ENCODE peak calls at places on chromosomes 16 and 17, in five cellular contexts. One of them, this sample, is unnamed.

GRCh38 chr16:57091990-57092785 is at the start of gene CPNE2:
- DNase-seq in right lobe of liver: peak; percentile 83
- DNase-seq in SK-N-SH: peak; percentile 95
- DNase-seq in RWPE2: no peak
- DNase-seq in thoracic aorta: no peak
- DNase-seq in this sample: no peak

GRCh38 chr17:56982312-56982711 is 4.4 kb downstream of the SCPEP1 start:
- DNase-seq in right lobe of liver: no peak
- DNase-seq in RWPE2: no peak
- DNase-seq in thoracic aorta: no peak
- DNase-seq in SK-N-SH: no peak
- DNase-seq in this sample: no peak

GRCh38 chr16:47705268-47705667 is 244.1 kb downstream of the PHKB start:
- DNase-seq in RWPE2: no peak
- DNase-seq in SK-N-SH: no peak
- DNase-seq in right lobe of liver: no peak
- DNase-seq in thoracic aorta: no peak
- DNase-seq in this sample: no peak

GRCh38 chr17:30117548-30118155 is 1.0 kb downstream of the NSRP1 start:
- DNase-seq in right lobe of liver: no peak
- DNase-seq in SK-N-SH: no peak
- DNase-seq in RWPE2: no peak
- DNase-seq in thoracic aorta: no peak
- DNase-seq in this sample: no peak

GRCh38 chr16:79891458-79891857 is 290.9 kb upstream of the MAF start:
- DNase-seq in RWPE2: no peak
- DNase-seq in SK-N-SH: no peak
- DNase-seq in right lobe of liver: no peak
- DNase-seq in thoracic aorta: no peak
- DNase-seq in this sample: no peak

GRCh38 chr17:78895322-78895721 is 7.7 kb downstream of the CEP295NL start:
- DNase-seq in right lobe of liver: no peak
- DNase-seq in RWPE2: no peak
- DNase-seq in SK-N-SH: no peak
- DNase-seq in thoracic aorta: no peak
- DNase-seq in this sample: no peak

GRCh38 chr17:27475070-27475673 is 18.9 kb downstream of the KSR1 start:
- DNase-seq in right lobe of liver: no peak
- DNase-seq in RWPE2: no peak
- DNase-seq in thoracic aorta: no peak
- DNase-seq in SK-N-SH: no peak
- DNase-seq in this sample: no peak

GRCh38 chr17:9987779-9988585 is 82.9 kb upstream of the RCVRN start:
- DNase-seq in RWPE2: no peak
- DNase-seq in SK-N-SH: peak; percentile 58
- DNase-seq in thoracic aorta: no peak
- DNase-seq in right lobe of liver: no peak
- DNase-seq in this sample: no peak

GRCh38 chr16:8972843-8973586 is 9.3 kb upstream of the USP7 start:
- DNase-seq in SK-N-SH: no peak
- DNase-seq in right lobe of liver: no peak
- DNase-seq in RWPE2: no peak
- DNase-seq in thoracic aorta: no peak
- DNase-seq in this sample: no peak

GRCh38 chr16:2019500-2019899 is at the start of gene NPW:
- DNase-seq in SK-N-SH: peak; percentile 68
- DNase-seq in right lobe of liver: peak; percentile 45
- DNase-seq in thoracic aorta: no peak
- DNase-seq in RWPE2: no peak
- DNase-seq in this sample: no peak

GRCh38 chr17:50150354-50151040 is at the start of gene PPP1R9B:
- DNase-seq in thoracic aorta: no peak
- DNase-seq in SK-N-SH: peak; percentile 62
- DNase-seq in right lobe of liver: no peak
- DNase-seq in RWPE2: no peak
- DNase-seq in this sample: no peak

GRCh38 chr17:72120878-72121163 is at the start of gene SOX9:
- DNase-seq in RWPE2: peak; percentile 97
- DNase-seq in SK-N-SH: peak; percentile 95
- DNase-seq in thoracic aorta: no peak
- DNase-seq in right lobe of liver: peak; percentile 82
- DNase-seq in this sample: peak; percentile 93

GRCh38 chr16:11614587-11615175 is 28.0 kb upstream of the LITAF start:
- DNase-seq in SK-N-SH: no peak
- DNase-seq in thoracic aorta: no peak
- DNase-seq in RWPE2: no peak
- DNase-seq in right lobe of liver: no peak
- DNase-seq in this sample: no peak

GRCh38 chr16:13733561-13733960 is 186.4 kb upstream of the ERCC4 start:
- DNase-seq in right lobe of liver: no peak
- DNase-seq in SK-N-SH: no peak
- DNase-seq in RWPE2: no peak
- DNase-seq in thoracic aorta: no peak
- DNase-seq in this sample: no peak

GRCh38 chr16:6362321-6362720 is 970.3 kb upstream of the RBFOX1 start:
- DNase-seq in SK-N-SH: no peak
- DNase-seq in right lobe of liver: no peak
- DNase-seq in thoracic aorta: no peak
- DNase-seq in RWPE2: no peak
- DNase-seq in this sample: no peak

GRCh38 chr16:12097523-12098428 is 121.2 kb downstream of the SNX29 start:
- DNase-seq in right lobe of liver: peak; percentile 48
- DNase-seq in SK-N-SH: no peak
- DNase-seq in thoracic aorta: no peak
- DNase-seq in RWPE2: peak; percentile 17
- DNase-seq in this sample: no peak

GRCh38 chr16:66326995-66327513 is 39.4 kb upstream of the CDH5 start:
- DNase-seq in right lobe of liver: peak; percentile 45
- DNase-seq in thoracic aorta: no peak
- DNase-seq in SK-N-SH: no peak
- DNase-seq in RWPE2: no peak
- DNase-seq in this sample: no peak

GRCh38 chr17:60134396-60135159 is 15.2 kb upstream of the CA4 start:
- DNase-seq in SK-N-SH: peak; percentile 69
- DNase-seq in right lobe of liver: no peak
- DNase-seq in thoracic aorta: no peak
- DNase-seq in RWPE2: peak; percentile 21
- DNase-seq in this sample: no peak

GRCh38 chr16:84689126-84689525 is 10.7 kb upstream of the USP10 start:
- DNase-seq in RWPE2: no peak
- DNase-seq in right lobe of liver: no peak
- DNase-seq in SK-N-SH: no peak
- DNase-seq in thoracic aorta: no peak
- DNase-seq in this sample: no peak

GRCh38 chr17:60501589-60501988 is 24.5 kb downstream of the APPBP2 start:
- DNase-seq in right lobe of liver: no peak
- DNase-seq in thoracic aorta: no peak
- DNase-seq in RWPE2: no peak
- DNase-seq in SK-N-SH: no peak
- DNase-seq in this sample: no peak

GRCh38 chr16:86443508-86444130 is 66.7 kb upstream of the FOXF1 start:
- DNase-seq in thoracic aorta: no peak
- DNase-seq in SK-N-SH: no peak
- DNase-seq in RWPE2: no peak
- DNase-seq in right lobe of liver: no peak
- DNase-seq in this sample: no peak

GRCh38 chr17:69223809-69224208 is 4.8 kb downstream of the ABCA10 start:
- DNase-seq in SK-N-SH: no peak
- DNase-seq in thoracic aorta: no peak
- DNase-seq in RWPE2: no peak
- DNase-seq in right lobe of liver: no peak
- DNase-seq in this sample: no peak

GRCh38 chr17:49980703-49981197 is 11.8 kb downstream of the DLX4 start:
- DNase-seq in right lobe of liver: no peak
- DNase-seq in SK-N-SH: peak; percentile 42
- DNase-seq in RWPE2: no peak
- DNase-seq in thoracic aorta: no peak
- DNase-seq in this sample: no peak

GRCh38 chr17:67008101-67008500 is 36.3 kb upstream of the CACNG1 start:
- DNase-seq in thoracic aorta: no peak
- DNase-seq in SK-N-SH: no peak
- DNase-seq in RWPE2: no peak
- DNase-seq in right lobe of liver: no peak
- DNase-seq in this sample: no peak

GRCh38 chr16:77949445-77949844 is 72.9 kb upstream of the CLEC3A start:
- DNase-seq in RWPE2: no peak
- DNase-seq in thoracic aorta: no peak
- DNase-seq in right lobe of liver: no peak
- DNase-seq in SK-N-SH: no peak
- DNase-seq in this sample: no peak

GRCh38 chr17:79948918-79949645 is 86.6 kb downstream of the TBC1D16 start:
- DNase-seq in SK-N-SH: peak; percentile 40
- DNase-seq in right lobe of liver: no peak
- DNase-seq in thoracic aorta: no peak
- DNase-seq in RWPE2: peak; percentile 58
- DNase-seq in this sample: peak; percentile 62

GRCh38 chr17:20010099-20010863 is 1.1 kb downstream of the SPECC1 start:
- DNase-seq in thoracic aorta: no peak
- DNase-seq in RWPE2: no peak
- DNase-seq in right lobe of liver: peak; percentile 31
- DNase-seq in SK-N-SH: peak; percentile 64
- DNase-seq in this sample: no peak

GRCh38 chr17:82939213-82940030 is 99.6 kb upstream of the ZNF750 start:
- DNase-seq in right lobe of liver: peak; percentile 17
- DNase-seq in thoracic aorta: no peak
- DNase-seq in RWPE2: peak; percentile 58
- DNase-seq in SK-N-SH: no peak
- DNase-seq in this sample: peak; percentile 35

GRCh38 chr16:12215302-12216105 is 239.0 kb downstream of the SNX29 start:
- DNase-seq in SK-N-SH: peak; percentile 41
- DNase-seq in right lobe of liver: no peak
- DNase-seq in thoracic aorta: no peak
- DNase-seq in RWPE2: no peak
- DNase-seq in this sample: no peak

GRCh38 chr16:70739389-70739788 is 53.5 kb upstream of the MTSS2 start:
- DNase-seq in SK-N-SH: no peak
- DNase-seq in thoracic aorta: no peak
- DNase-seq in RWPE2: no peak
- DNase-seq in right lobe of liver: no peak
- DNase-seq in this sample: no peak

GRCh38 chr17:73546121-73546520 is 98.1 kb downstream of the SDK2 start:
- DNase-seq in thoracic aorta: no peak
- DNase-seq in SK-N-SH: no peak
- DNase-seq in RWPE2: peak; percentile 38
- DNase-seq in right lobe of liver: no peak
- DNase-seq in this sample: no peak

GRCh38 chr16:58655215-58655596 is 25.6 kb upstream of the CNOT1 start:
- DNase-seq in RWPE2: no peak
- DNase-seq in SK-N-SH: no peak
- DNase-seq in thoracic aorta: no peak
- DNase-seq in right lobe of liver: no peak
- DNase-seq in this sample: no peak

GRCh38 chr17:18015603-18016002 is 23.4 kb downstream of the ATPAF2 start:
- DNase-seq in thoracic aorta: no peak
- DNase-seq in RWPE2: no peak
- DNase-seq in right lobe of liver: no peak
- DNase-seq in SK-N-SH: no peak
- DNase-seq in this sample: no peak

GRCh38 chr17:32822996-32823395 is 53.9 kb downstream of the MYO1D start:
- DNase-seq in RWPE2: no peak
- DNase-seq in right lobe of liver: no peak
- DNase-seq in thoracic aorta: no peak
- DNase-seq in SK-N-SH: peak; percentile 16
- DNase-seq in this sample: no peak

DNA sequence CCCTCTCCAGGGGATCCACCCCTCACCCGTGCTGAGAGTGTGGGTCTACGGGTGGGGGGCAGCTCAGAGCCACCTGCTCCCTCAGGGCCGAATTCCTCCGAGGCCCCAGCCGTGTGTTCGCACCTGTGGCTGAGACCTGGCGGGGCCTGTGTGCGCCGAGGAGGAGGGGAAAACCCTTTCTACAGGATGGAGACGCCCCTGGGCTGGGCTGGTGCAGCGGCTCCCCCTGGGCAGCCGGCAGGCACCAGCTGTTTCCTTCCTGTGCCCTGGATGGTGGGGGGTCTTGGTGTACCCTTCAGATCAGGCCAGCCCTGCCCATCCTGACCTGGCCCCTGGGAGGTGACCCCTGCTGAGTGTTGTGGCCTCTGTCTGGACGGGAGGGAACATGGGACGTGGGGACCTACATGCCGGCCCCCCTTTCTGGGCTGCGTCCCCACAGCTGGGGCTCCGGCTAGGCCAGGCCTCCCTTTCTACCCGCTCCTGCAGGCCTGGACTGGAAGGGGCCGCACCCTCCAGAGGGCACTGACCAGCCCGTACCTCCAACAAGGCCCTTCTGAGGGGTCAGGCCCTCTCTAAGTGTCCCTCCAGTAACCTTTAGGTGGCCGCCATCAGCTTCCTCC is 28.3 kb upstream of the PABPN1L start:
- DNase-seq in right lobe of liver: no peak
- DNase-seq in SK-N-SH: no peak
- DNase-seq in RWPE2: no peak
- DNase-seq in thoracic aorta: no peak
- DNase-seq in this sample: no peak
- H3K27ac ChIP-seq in right lobe of liver: no peak overlapping the region
- H3K27ac ChIP-seq in SK-N-SH: no peak overlapping the region
- H3K27ac ChIP-seq in RWPE2: no peak overlapping the region
- H3K27ac ChIP-seq in thoracic aorta: no peak overlapping the region
- H3K27ac ChIP-seq in this sample: no peak overlapping the region

DNA sequence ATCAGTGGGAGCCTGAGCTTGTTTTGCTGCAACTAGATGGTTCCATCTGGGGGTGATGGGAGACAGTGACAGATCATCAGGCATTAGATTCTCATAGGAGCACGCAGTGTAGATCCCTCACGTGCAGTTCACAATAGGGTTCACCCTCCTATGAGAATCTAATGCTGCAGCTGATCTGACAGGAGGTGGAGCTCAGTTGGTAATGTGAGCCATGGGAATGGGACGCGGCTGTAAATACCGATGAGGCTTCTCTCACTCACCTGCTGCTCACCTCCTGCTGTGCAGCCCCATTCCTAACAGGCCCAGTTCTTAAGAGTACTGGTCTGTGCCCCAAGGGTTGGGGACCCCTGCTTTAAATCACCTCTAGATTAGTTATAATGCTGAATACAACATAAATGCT is 137.5 kb upstream of the PLEKHM1 start:
- DNase-seq in RWPE2: no peak
- DNase-seq in SK-N-SH: no peak
- DNase-seq in thoracic aorta: no peak
- DNase-seq in right lobe of liver: no peak
- DNase-seq in this sample: no peak
- H3K4me3 ChIP-seq in RWPE2: no peak overlapping the region
- H3K4me3 ChIP-seq in SK-N-SH: no peak overlapping the region
- H3K4me3 ChIP-seq in thoracic aorta: no peak overlapping the region
- H3K4me3 ChIP-seq in right lobe of liver: no peak overlapping the region
- H3K4me3 ChIP-seq in this sample: no peak overlapping the region

GRCh38 chr17:5380491-5381135 is 38.8 kb downstream of the NUP88 start:
- DNase-seq in SK-N-SH: no peak
- DNase-seq in RWPE2: no peak
- DNase-seq in right lobe of liver: no peak
- DNase-seq in thoracic aorta: no peak
- DNase-seq in this sample: no peak
- H3K27ac ChIP-seq in SK-N-SH: no peak overlapping the region
- H3K27ac ChIP-seq in RWPE2: no peak overlapping the region
- H3K27ac ChIP-seq in right lobe of liver: no peak overlapping the region
- H3K27ac ChIP-seq in thoracic aorta: no peak overlapping the region
- H3K27ac ChIP-seq in this sample: no peak overlapping the region

GRCh38 chr16:4570086-4570485 is 13.9 kb downstream of the C16orf96 start:
- DNase-seq in SK-N-SH: no peak
- DNase-seq in right lobe of liver: no peak
- DNase-seq in thoracic aorta: no peak
- DNase-seq in RWPE2: no peak
- DNase-seq in this sample: no peak
- H3K4me3 ChIP-seq in SK-N-SH: no peak overlapping the region
- H3K4me3 ChIP-seq in right lobe of liver: no peak overlapping the region
- H3K4me3 ChIP-seq in thoracic aorta: no peak overlapping the region
- H3K4me3 ChIP-seq in RWPE2: no peak overlapping the region
- H3K4me3 ChIP-seq in this sample: no peak overlapping the region

GRCh38 chr17:1557355-1558095 is 5.1 kb downstream of the PITPNA start:
- DNase-seq in right lobe of liver: no peak
- DNase-seq in thoracic aorta: no peak
- DNase-seq in SK-N-SH: no peak
- DNase-seq in RWPE2: no peak
- DNase-seq in this sample: no peak
- H3K27ac ChIP-seq in right lobe of liver: no peak overlapping the region
- H3K27ac ChIP-seq in thoracic aorta: no peak overlapping the region
- H3K27ac ChIP-seq in SK-N-SH: no peak overlapping the region
- H3K27ac ChIP-seq in RWPE2: no peak overlapping the region
- H3K27ac ChIP-seq in this sample: peak overlapping the region; percentile 22

This sample was measured in coronary artery.